ENCODE peak calls at places on chromosomes 3 and 15, in five cellular contexts. E is GM12878, I is SK-N-SH, S is K562, O is HepG2. U is an unnamed sample.

GRCh38 chr15:47340576-47340920 is 376.8 kb upstream of the SEMA6D start:
- DNase-seq in E (no peak), I (no peak), S (no peak), O (no peak), U (peak; percentile 19)

GRCh38 chr3:172239218-172239738 is 199.9 kb downstream of the FNDC3B start:
- DNase-seq in E (no peak), I (no peak), S (no peak), O (no peak), U (no peak)

GRCh38 chr15:74345051-74345450 is 22.4 kb downstream of the CYP11A1 start:
- DNase-seq in E (no peak), I (no peak), S (no peak), O (no peak), U (peak; percentile 44)

GRCh38 chr15:67511606-67512005 is 9.3 kb upstream of the C15orf61 start:
- DNase-seq in E (no peak), I (no peak), S (no peak), O (no peak), U (peak; percentile 11)

GRCh38 chr3:10997196-10997595 is 4.6 kb downstream of the SLC6A1 start:
- DNase-seq in E (no peak), I (no peak), S (no peak), O (no peak), U (no peak)

GRCh38 chr3:170476291-170476690 is 57.6 kb downstream of the CLDN11 start:
- DNase-seq in E (no peak), I (no peak), S (no peak), O (no peak), U (peak; percentile 34)

GRCh38 chr3:70264122-70264780 is 48.2 kb downstream of the MDFIC2 start:
- DNase-seq in E (no peak), I (no peak), S (no peak), O (peak; percentile 69), U (peak; percentile 1)

GRCh38 chr15:59143281-59143680 is 38.3 kb downstream of the CCNB2 start:
- DNase-seq in E (no peak), I (no peak), S (no peak), O (no peak), U (no peak)

GRCh38 chr3:29642393-29643033 is 361.6 kb downstream of the RBMS3 start:
- DNase-seq in E (no peak), I (peak; percentile 17), S (no peak), O (no peak), U (peak; percentile 70)

GRCh38 chr15:65796610-65797012 is 4.5 kb upstream of the DENND4A start:
- DNase-seq in E (no peak), I (no peak), S (no peak), O (no peak), U (peak; percentile 71)

GRCh38 chr15:75082689-75083088 is 59.3 kb downstream of the PPCDC start:
- DNase-seq in E (no peak), I (no peak), S (no peak), O (no peak), U (no peak)

GRCh38 chr3:117524890-117525289 is 815.3 kb downstream of the TUSC7 start:
- DNase-seq in E (no peak), I (no peak), S (no peak), O (no peak), U (peak; percentile 84)

GRCh38 chr3:149599236-149599635 is 58.6 kb downstream of the WWTR1 start:
- DNase-seq in E (no peak), I (no peak), S (no peak), O (peak; percentile 87), U (no peak)

GRCh38 chr3:149592758-149593240 is 65.0 kb downstream of the WWTR1 start:
- DNase-seq in E (no peak), I (no peak), S (no peak), O (no peak), U (no peak)

GRCh38 chr3:149600619-149601018 is 57.2 kb downstream of the WWTR1 start:
- DNase-seq in E (no peak), I (no peak), S (no peak), O (no peak), U (no peak)

GRCh38 chr3:149593416-149594160 is 64.2 kb downstream of the WWTR1 start:
- DNase-seq in E (no peak), I (no peak), S (no peak), O (no peak), U (no peak)

DNA sequence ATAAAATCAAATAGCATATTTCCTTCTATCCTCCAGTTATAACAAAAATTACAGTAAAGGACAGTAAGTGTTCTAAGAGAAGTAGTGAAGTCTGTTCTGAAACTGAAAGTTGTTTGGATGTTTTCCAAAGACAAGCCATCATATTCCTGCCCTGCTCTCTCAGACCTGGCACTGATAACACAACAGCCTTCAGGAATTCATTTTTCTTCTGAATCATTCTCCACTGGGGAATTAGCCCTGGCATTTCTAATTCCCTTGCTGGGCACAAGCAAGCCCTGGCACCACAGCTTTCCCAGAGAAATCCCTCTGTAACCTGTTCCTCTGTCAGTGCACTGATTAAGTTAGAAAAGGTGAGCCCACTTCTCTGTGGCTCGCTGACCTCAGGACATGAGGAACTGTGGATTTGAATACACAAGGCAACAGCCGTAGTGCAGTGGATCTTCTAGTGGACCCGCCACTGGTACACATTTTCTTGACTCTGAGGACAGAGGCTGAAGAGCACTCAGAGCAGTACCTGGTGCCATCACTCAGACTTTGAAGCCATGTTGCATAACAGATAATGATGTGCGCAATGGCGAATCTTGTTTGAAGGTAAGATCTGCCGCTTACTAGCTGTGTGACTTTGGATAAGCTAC is 61.6 kb downstream of the WWTR1 start:
- DNase-seq in E (no peak), I (no peak), S (no peak), O (no peak), U (peak; percentile 54)
- TF ChIP-seq MXI1 in E (no peak), I (no peak), S (no peak), O (no peak), U (no peak)

DNA sequence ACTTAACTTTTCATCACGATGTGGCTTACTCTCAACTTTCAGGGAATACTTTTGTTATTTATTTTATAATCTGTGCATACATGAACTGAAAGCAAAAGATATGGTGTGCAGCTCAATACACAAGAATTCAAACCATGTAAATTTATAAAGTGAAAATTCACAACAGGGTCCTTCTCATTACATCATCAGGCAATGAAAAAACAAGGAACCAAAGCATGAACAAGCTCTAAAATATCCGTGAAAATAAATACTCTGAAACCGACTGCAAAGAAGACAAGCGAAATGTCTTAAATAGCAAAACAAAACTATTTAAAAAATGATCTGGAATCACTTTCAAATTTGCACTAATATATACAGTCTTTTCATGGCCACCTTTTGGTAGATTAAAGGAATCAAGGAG is 28.9 kb downstream of the GNB5 start:
- DNase-seq in E (no peak), I (no peak), S (no peak), O (no peak), U (peak; percentile 91)
- TF ChIP-seq USF2 in E (no peak), I (no peak), S (no peak), O (no peak), U (no peak)

DNA sequence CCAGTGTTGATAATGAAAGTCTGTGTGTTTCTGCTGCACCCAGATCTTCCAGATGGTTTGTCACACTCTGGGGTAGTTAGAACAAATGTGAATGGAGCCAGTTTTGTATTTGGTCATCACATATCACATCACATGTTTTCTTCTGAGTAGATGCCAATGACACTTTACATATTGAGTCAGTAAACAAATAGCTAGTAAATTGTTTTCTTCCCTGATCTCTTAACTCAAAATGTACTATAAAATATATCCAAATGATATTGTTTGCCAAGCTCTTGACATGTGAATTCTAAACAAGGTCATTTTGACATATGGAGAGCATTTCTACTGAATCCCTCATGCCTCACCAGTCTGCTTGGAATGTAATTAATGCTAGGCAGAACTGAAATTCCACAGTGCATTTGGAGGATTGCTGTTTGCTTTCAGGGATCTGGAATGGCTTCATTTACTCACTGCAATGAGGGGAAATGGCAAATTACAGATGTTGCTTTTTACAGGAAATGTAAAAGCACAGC is 45.0 kb downstream of the PDHB start:
- DNase-seq in E (no peak), I (peak; percentile 47), S (no peak), O (peak; percentile 16), U (peak; percentile 81)
- TF ChIP-seq MXI1 in E (no peak), I (peak; percentile 58), S (no peak), O (no peak), U (no peak)

DNA sequence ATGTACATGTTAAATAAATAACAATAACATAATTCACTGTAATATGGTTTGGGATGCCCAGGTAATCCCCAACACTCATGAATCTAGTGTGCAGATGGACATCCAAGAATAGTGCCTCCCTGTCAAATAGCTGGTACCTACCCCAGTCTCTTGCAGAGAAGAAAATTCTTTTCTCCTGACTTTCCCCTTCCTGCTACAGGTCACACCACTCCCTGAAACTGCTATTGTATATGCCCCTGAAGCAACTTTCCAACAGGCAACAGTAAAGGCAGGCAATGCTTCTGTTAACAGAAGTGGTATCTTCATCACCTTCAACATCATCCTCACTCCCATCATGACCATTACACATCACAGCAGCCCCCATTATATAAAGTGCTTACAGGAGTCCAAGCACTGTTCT is 431.6 kb downstream of the MAGI1 start:
- DNase-seq in E (no peak), I (no peak), S (no peak), O (no peak), U (no peak)
- TF ChIP-seq USF2 in E (no peak), I (no peak), S (no peak), O (no peak), U (no peak)

DNA sequence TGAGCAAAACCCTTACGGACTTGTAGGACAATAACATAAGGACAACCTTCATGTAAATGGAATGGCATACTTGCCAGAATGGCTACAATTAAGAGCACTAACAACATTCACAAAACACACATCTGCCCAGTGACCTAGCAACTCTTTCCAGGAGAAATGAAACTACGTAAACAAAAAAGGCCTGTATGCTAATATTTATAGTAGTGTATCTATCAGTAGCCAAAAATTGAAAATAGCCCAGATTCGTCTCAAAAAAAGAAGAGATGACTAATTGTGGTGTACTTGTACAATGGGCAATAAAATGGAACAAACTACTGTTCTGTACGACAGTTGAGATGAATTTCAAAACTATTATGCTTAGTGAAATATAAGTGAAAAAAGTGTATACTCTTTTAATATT is 38.4 kb downstream of the CMC1 start:
- DNase-seq in E (no peak), I (no peak), S (no peak), O (no peak), U (peak; percentile 72)
- TF ChIP-seq MXI1 in E (no peak), I (no peak), S (no peak), O (no peak), U (no peak)

GRCh38 chr15:82992436-82992835 is 6.4 kb downstream of the RAMAC start:
- DNase-seq in E (no peak), I (no peak), S (no peak), O (no peak), U (no peak)
- TF ChIP-seq USF2 in E (no peak), I (no peak), S (no peak), O (no peak), U (no peak)